ENCODE peak calls at places on chromosome 11, in nine cellular contexts. X is cardiac muscle cell, G is stomach, N is Peyer's patch, D is ovary, W is tibial nerve, I is IMR-90, T is endodermal cell, Q is breast epithelium. H is an unnamed sample. For H3K4me1 and H3K27me3, the result is how much of the 10 kb centered on the place peaks cover.

GRCh38 chr11:78749243-78749730 is 174.6 kb upstream of the NARS2 start:
- DNase-seq in Q (no peak), W (no peak), G (no peak), X (no peak), I (no peak), D (no peak), T (no peak), N (no peak), H (no peak)

GRCh38 chr11:16815047-16815767 is 76.8 kb downstream of the C11orf58 start:
- DNase-seq in D (peak), T (no peak), Q (no peak), I (peak), N (peak), X (no peak), G (peak), W (peak), H (peak)

GRCh38 chr11:3189886-3190583 is 24.9 kb upstream of the OSBPL5 start:
- DNase-seq in Q (peak), D (no peak), W (no peak), I (no peak), T (no peak), G (no peak), N (no peak), X (no peak), H (no peak)

GRCh38 chr11:121881806-121882205 is 234.2 kb downstream of the BLID start:
- DNase-seq in G (no peak), Q (no peak), W (no peak), X (no peak), D (no peak), T (no peak), N (no peak), I (peak), H (no peak)

GRCh38 chr11:35583843-35584242 is 34.4 kb upstream of the FJX1 start:
- DNase-seq in G (no peak), I (no peak), Q (no peak), T (no peak), X (no peak), W (no peak), D (no peak), N (no peak), H (no peak)

GRCh38 chr11:69685348-69685747 is 10.2 kb upstream of the LTO1 start:
- DNase-seq in D (no peak), I (no peak), T (no peak), X (no peak), G (no peak), Q (no peak), W (no peak), N (no peak), H (no peak)

GRCh38 chr11:16895306-16895705 is 118.9 kb downstream of the PLEKHA7 start:
- DNase-seq in X (no peak), D (no peak), W (no peak), G (no peak), Q (no peak), I (no peak), N (no peak), T (no peak), H (no peak)

GRCh38 chr11:2975594-2975993 is 16.5 kb downstream of the NAP1L4 start:
- DNase-seq in D (no peak), Q (no peak), X (no peak), I (peak), N (no peak), T (peak), G (peak), W (no peak), H (no peak)

GRCh38 chr11:20388096-20389055 is 860 bp downstream of the PRMT3 start:
- DNase-seq in X (peak), I (no peak), G (no peak), N (no peak), D (no peak), W (no peak), Q (no peak), T (no peak), H (no peak)

GRCh38 chr11:69122642-69123431 is 32.9 kb upstream of the SMIM38 start:
- DNase-seq in G (peak), X (peak), N (peak), T (peak), I (peak), W (no peak), Q (peak), D (no peak), H (peak)

GRCh38 chr11:68127791-68128681 is 6.8 kb upstream of the CHKA start:
- DNase-seq in I (peak), X (peak), Q (peak), G (peak), T (peak), W (no peak), D (peak), N (no peak), H (no peak)

GRCh38 chr11:23755769-23756168 is 741.1 kb upstream of the LUZP2 start:
- DNase-seq in G (no peak), D (no peak), Q (no peak), T (no peak), W (no peak), I (no peak), X (no peak), N (no peak), H (no peak)

GRCh38 chr11:59216654-59217640 is 4.2 kb upstream of the MPEG1 start:
- DNase-seq in I (peak), G (peak), Q (no peak), N (peak), W (peak), T (no peak), X (no peak), D (no peak), H (no peak)

GRCh38 chr11:115527534-115528125 is 23.4 kb upstream of the CADM1 start:
- DNase-seq in Q (no peak), D (no peak), G (no peak), N (no peak), T (peak), X (no peak), W (no peak), I (no peak), H (no peak)

DNA sequence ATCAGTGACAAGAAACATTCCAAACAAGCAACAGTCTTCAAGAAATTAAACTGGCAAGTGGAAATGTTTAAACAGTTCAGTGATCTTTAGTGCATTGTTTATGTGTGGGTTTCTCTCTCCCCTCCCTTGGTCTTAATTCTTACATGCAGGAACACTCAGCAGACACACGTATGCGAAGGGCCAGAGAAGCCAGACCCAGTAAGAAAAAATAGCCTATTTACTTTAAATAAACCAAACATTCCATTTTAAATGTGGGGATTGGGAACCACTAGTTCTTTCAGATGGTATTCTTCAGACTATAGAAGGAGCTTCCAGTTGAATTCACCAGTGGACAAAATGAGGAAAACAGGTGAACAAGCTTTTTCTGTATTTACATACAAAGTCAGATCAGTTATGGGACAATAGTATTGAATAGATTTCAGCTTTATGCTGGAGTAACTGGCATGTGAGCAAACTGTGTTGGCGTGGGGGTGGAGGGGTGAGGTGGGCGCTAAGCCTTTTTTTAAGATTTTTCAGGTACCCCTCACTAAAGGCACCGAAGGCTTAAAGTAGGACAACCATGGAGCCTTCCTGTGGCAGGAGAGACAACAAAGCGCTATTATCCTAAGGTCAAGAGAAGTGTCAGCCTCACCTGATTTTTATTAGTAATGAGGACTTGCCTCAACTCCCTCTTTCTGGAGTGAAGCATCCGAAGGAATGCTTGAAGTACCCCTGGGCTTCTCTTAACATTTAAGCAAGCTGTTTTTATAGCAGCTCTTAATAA is 6.0 kb downstream of the MALAT1 start:
- DNase-seq in X (no peak), T (peak), D (peak), N (peak), Q (peak), W (no peak), G (no peak), I (peak), H (no peak)
- H3K4me1 ChIP-seq in X (under half), T (under half), D (under half), N (under half), Q (under half), W (under half), G (under half), I (under half), H (under half)

DNA sequence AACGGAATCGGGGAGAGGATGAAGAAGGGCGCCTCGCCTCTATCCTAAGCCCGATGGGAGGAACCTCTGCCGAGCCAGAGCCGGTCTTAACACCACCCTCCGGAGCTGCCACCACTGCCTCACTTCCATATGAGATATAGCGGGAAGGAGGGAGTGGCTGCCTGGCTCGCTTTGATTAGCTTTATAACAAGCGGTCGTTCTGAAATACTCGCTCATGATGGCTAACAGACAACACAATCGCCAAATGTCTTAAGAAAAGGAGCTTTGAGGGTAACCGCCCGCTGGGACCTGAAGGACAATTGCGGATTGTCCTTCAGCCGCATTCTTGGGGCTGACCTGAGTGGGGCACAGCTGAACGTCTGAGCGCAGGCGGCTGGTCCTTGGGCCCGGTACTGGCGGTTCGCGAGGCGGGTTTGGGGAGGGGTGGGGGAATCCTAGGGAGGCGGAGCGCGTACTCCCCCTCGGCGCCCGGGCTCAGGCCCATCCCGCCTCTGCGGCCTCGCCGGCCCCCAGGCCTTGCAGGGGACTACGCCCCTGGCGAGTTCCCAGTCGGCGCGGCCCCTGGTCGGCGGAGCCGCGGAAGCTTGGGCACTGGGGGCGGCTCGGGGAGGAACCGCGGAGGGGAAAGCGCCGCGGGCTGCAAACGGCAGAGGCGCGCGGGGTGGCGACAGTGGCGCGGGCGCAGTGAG is at the start of gene PLAAT5:
- DNase-seq in N (no peak), D (peak), G (no peak), Q (peak), T (peak), I (no peak), W (no peak), X (peak), H (no peak)
- H3K27me3 ChIP-seq in N (under half), D (under half), G (under half), Q (under half), T (under half), I (under half), W (under half), X (under half), H (under half)

DNA sequence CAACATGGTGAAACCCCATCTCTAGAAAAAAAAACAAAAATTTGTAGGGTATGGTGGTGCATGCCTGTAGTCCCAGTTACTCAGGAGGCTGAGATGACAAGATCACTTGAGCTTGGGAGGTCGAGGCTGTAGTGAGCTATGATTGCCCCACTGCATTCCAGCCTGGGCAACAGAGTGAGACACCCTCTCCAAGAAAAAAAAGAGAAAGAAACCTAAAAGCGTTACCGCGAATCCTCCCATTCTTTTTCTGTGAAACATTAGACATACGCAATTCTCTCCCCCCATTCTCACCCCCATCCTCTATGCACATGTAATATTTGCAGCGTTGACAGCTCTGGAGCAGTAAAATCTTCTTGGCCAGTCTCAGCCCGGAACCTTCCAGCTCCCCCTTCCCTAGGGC is 2.1 kb downstream of the LRP4 start:
- DNase-seq in X (no peak), T (no peak), I (no peak), G (no peak), W (no peak), Q (no peak), D (no peak), N (no peak), H (no peak)
- H3K4me3 ChIP-seq in X (peak), T (peak), I (peak), G (peak), W (peak), Q (peak), D (peak), N (peak), H (peak)

GRCh38 chr11:92709329-92709728 is 260.1 kb upstream of the MTNR1B start:
- DNase-seq in W (no peak), X (no peak), T (no peak), G (no peak), Q (no peak), D (no peak), N (no peak), I (no peak), H (no peak)
- H3K4me1 ChIP-seq in W (under half), X (under half), T (under half), G (under half), Q (under half), D (under half), N (under half), I (under half), H (under half)